ENCODE peak calls at places on chromosomes 6 and 20, in ten cellular contexts. One of them, this sample, is unnamed.

GRCh38 chr6:132115714-132116366 is 164.7 kb upstream of the CCN2 start:
- DNase-seq in heart right ventricle: no peak
- DNase-seq in BE2C: no peak
- DNase-seq in H7: no peak
- DNase-seq in spleen: no peak
- DNase-seq in cardiac muscle cell: no peak
- DNase-seq in tibial artery: no peak
- DNase-seq in psoas muscle: no peak
- DNase-seq in astrocyte of the cerebellum: no peak
- DNase-seq in AG10803: peak
- DNase-seq in this sample: no peak

GRCh38 chr6:20328266-20328946 is 73.3 kb upstream of the E2F3 start:
- DNase-seq in heart right ventricle: no peak
- DNase-seq in H7: no peak
- DNase-seq in tibial artery: no peak
- DNase-seq in AG10803: no peak
- DNase-seq in psoas muscle: no peak
- DNase-seq in BE2C: no peak
- DNase-seq in astrocyte of the cerebellum: no peak
- DNase-seq in cardiac muscle cell: peak
- DNase-seq in spleen: no peak
- DNase-seq in this sample: no peak

GRCh38 chr6:52672422-52673025 is 1.6 kb downstream of the TMEM14A start:
- DNase-seq in astrocyte of the cerebellum: no peak
- DNase-seq in psoas muscle: no peak
- DNase-seq in H7: no peak
- DNase-seq in heart right ventricle: no peak
- DNase-seq in AG10803: no peak
- DNase-seq in BE2C: no peak
- DNase-seq in cardiac muscle cell: no peak
- DNase-seq in tibial artery: no peak
- DNase-seq in spleen: no peak
- DNase-seq in this sample: no peak

GRCh38 chr6:41682056-41682477 is 43.8 kb downstream of the MDFI start:
- DNase-seq in H7: peak
- DNase-seq in cardiac muscle cell: peak
- DNase-seq in BE2C: peak
- DNase-seq in spleen: peak
- DNase-seq in heart right ventricle: peak
- DNase-seq in tibial artery: peak
- DNase-seq in astrocyte of the cerebellum: peak
- DNase-seq in psoas muscle: peak
- DNase-seq in AG10803: peak
- DNase-seq in this sample: peak

GRCh38 chr6:111418971-111419693 is 63.9 kb downstream of the REV3L start:
- DNase-seq in AG10803: peak
- DNase-seq in tibial artery: no peak
- DNase-seq in cardiac muscle cell: no peak
- DNase-seq in heart right ventricle: no peak
- DNase-seq in astrocyte of the cerebellum: peak
- DNase-seq in spleen: no peak
- DNase-seq in psoas muscle: no peak
- DNase-seq in H7: no peak
- DNase-seq in BE2C: no peak
- DNase-seq in this sample: no peak

GRCh38 chr20:51800769-51801219 is 1.5 kb downstream of the SALL4 start:
- DNase-seq in AG10803: no peak
- DNase-seq in spleen: no peak
- DNase-seq in BE2C: peak
- DNase-seq in astrocyte of the cerebellum: no peak
- DNase-seq in heart right ventricle: no peak
- DNase-seq in cardiac muscle cell: peak
- DNase-seq in H7: peak
- DNase-seq in tibial artery: no peak
- DNase-seq in psoas muscle: no peak
- DNase-seq in this sample: no peak

GRCh38 chr6:122289721-122290501 is 109.5 kb upstream of the HSF2 start:
- DNase-seq in astrocyte of the cerebellum: peak
- DNase-seq in spleen: no peak
- DNase-seq in cardiac muscle cell: peak
- DNase-seq in psoas muscle: no peak
- DNase-seq in AG10803: peak
- DNase-seq in BE2C: no peak
- DNase-seq in tibial artery: no peak
- DNase-seq in H7: peak
- DNase-seq in heart right ventricle: no peak
- DNase-seq in this sample: no peak

GRCh38 chr20:48384147-48384818 is 443.5 kb downstream of the PREX1 start:
- DNase-seq in spleen: no peak
- DNase-seq in heart right ventricle: no peak
- DNase-seq in astrocyte of the cerebellum: no peak
- DNase-seq in psoas muscle: no peak
- DNase-seq in BE2C: peak
- DNase-seq in AG10803: no peak
- DNase-seq in tibial artery: no peak
- DNase-seq in H7: peak
- DNase-seq in cardiac muscle cell: no peak
- DNase-seq in this sample: no peak

GRCh38 chr20:38941726-38942389 is 15.6 kb downstream of the FAM83D start:
- DNase-seq in BE2C: no peak
- DNase-seq in cardiac muscle cell: no peak
- DNase-seq in tibial artery: no peak
- DNase-seq in H7: no peak
- DNase-seq in AG10803: no peak
- DNase-seq in psoas muscle: no peak
- DNase-seq in spleen: no peak
- DNase-seq in astrocyte of the cerebellum: no peak
- DNase-seq in heart right ventricle: no peak
- DNase-seq in this sample: no peak

GRCh38 chr6:29806387-29806786 is 21.2 kb upstream of the HLA-G start:
- DNase-seq in H7: no peak
- DNase-seq in astrocyte of the cerebellum: no peak
- DNase-seq in cardiac muscle cell: no peak
- DNase-seq in spleen: no peak
- DNase-seq in AG10803: no peak
- DNase-seq in tibial artery: no peak
- DNase-seq in heart right ventricle: no peak
- DNase-seq in BE2C: no peak
- DNase-seq in psoas muscle: no peak
- DNase-seq in this sample: no peak

GRCh38 chr20:1467355-1468116 is 887 bp upstream of the NSFL1C start:
- DNase-seq in AG10803: no peak
- DNase-seq in tibial artery: no peak
- DNase-seq in H7: peak
- DNase-seq in astrocyte of the cerebellum: no peak
- DNase-seq in heart right ventricle: no peak
- DNase-seq in cardiac muscle cell: no peak
- DNase-seq in spleen: peak
- DNase-seq in BE2C: peak
- DNase-seq in psoas muscle: no peak
- DNase-seq in this sample: no peak
- H3K4me3 ChIP-seq in AG10803: no peak
- H3K4me3 ChIP-seq in tibial artery: peak
- H3K4me3 ChIP-seq in H7: no peak
- H3K4me3 ChIP-seq in astrocyte of the cerebellum: no peak
- H3K4me3 ChIP-seq in heart right ventricle: peak
- H3K4me3 ChIP-seq in cardiac muscle cell: no peak
- H3K4me3 ChIP-seq in spleen: peak
- H3K4me3 ChIP-seq in BE2C: no peak
- H3K4me3 ChIP-seq in psoas muscle: peak
- H3K4me3 ChIP-seq in this sample: no peak

GRCh38 chr6:151495380-151495779 is 1.6 kb downstream of the CCDC170 start:
- DNase-seq in heart right ventricle: no peak
- DNase-seq in psoas muscle: no peak
- DNase-seq in H7: no peak
- DNase-seq in astrocyte of the cerebellum: no peak
- DNase-seq in AG10803: no peak
- DNase-seq in tibial artery: no peak
- DNase-seq in spleen: no peak
- DNase-seq in cardiac muscle cell: no peak
- DNase-seq in BE2C: no peak
- DNase-seq in this sample: no peak

GRCh38 chr6:151490996-151491395 is 2.8 kb upstream of the CCDC170 start:
- DNase-seq in heart right ventricle: no peak
- DNase-seq in spleen: no peak
- DNase-seq in tibial artery: no peak
- DNase-seq in AG10803: no peak
- DNase-seq in H7: no peak
- DNase-seq in BE2C: no peak
- DNase-seq in psoas muscle: no peak
- DNase-seq in cardiac muscle cell: no peak
- DNase-seq in astrocyte of the cerebellum: no peak
- DNase-seq in this sample: no peak

GRCh38 chr6:151494235-151494950 is 576 bp downstream of the CCDC170 start:
- DNase-seq in heart right ventricle: peak
- DNase-seq in astrocyte of the cerebellum: peak
- DNase-seq in cardiac muscle cell: peak
- DNase-seq in spleen: peak
- DNase-seq in psoas muscle: peak
- DNase-seq in BE2C: no peak
- DNase-seq in tibial artery: peak
- DNase-seq in H7: peak
- DNase-seq in AG10803: peak
- DNase-seq in this sample: no peak

GRCh38 chr6:151497935-151498726 is 4.3 kb downstream of the CCDC170 start:
- DNase-seq in BE2C: no peak
- DNase-seq in cardiac muscle cell: no peak
- DNase-seq in astrocyte of the cerebellum: no peak
- DNase-seq in H7: no peak
- DNase-seq in spleen: no peak
- DNase-seq in heart right ventricle: no peak
- DNase-seq in psoas muscle: no peak
- DNase-seq in AG10803: peak
- DNase-seq in tibial artery: no peak
- DNase-seq in this sample: no peak

DNA sequence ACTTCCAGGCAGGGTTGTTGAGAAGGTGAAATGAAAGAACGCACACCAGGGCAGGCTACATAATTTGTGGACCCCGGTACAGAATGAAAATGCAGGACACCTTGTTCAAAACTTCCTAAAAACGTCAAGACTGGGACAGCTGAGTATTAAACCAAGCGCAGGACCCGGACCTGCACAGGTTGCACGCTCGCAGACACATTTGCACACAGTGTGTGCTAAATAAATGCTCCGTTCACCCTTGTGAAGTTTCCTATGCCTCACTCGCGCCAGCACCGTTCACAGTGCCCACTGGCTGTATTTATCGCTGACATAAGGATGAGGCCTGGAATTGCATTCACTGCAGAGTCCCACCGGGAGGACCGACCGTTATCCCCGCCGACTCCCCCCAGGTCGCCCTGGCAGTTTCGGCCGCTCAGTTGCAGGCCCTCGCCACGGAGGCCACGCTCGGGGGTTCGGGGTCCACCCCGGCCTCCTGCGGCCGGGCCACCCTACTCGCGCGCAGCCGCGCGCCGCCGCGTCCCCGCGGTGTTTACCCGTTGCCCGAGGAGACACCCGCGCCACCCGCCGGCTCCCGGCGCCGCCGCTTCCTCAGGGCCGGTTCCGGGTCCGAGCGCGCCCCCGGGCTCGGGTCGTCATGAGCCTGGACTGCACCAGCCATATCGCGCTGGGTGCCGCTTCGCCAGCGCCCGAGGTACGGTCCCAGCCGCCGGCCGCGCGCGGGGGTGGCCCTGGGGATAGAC is at the start of gene CCDC170:
- DNase-seq in BE2C: peak
- DNase-seq in tibial artery: no peak
- DNase-seq in heart right ventricle: peak
- DNase-seq in AG10803: no peak
- DNase-seq in H7: peak
- DNase-seq in cardiac muscle cell: peak
- DNase-seq in psoas muscle: peak
- DNase-seq in astrocyte of the cerebellum: no peak
- DNase-seq in spleen: peak
- DNase-seq in this sample: no peak
- H3K4me3 ChIP-seq in BE2C: peak
- H3K4me3 ChIP-seq in tibial artery: peak
- H3K4me3 ChIP-seq in heart right ventricle: peak
- H3K4me3 ChIP-seq in AG10803: peak
- H3K4me3 ChIP-seq in H7: peak
- H3K4me3 ChIP-seq in cardiac muscle cell: peak
- H3K4me3 ChIP-seq in psoas muscle: peak
- H3K4me3 ChIP-seq in astrocyte of the cerebellum: peak
- H3K4me3 ChIP-seq in spleen: peak
- H3K4me3 ChIP-seq in this sample: peak

DNA sequence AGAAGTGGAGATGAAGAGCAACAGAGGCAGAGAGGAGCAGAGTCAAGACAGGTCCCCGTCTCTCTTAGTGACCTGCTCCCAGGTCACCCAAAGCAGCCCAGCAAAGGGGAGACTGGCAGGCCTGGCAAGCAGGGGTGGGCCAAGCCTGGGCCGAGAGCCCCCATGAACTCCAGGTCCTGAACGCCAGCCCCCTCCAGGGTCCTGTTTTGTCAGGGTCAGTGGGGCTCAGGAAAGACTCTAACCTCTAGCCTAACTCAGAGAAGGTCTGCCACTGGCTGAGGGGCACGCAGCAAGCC is 1.2 kb downstream of the NECAB3 start:
- DNase-seq in AG10803: no peak
- DNase-seq in BE2C: no peak
- DNase-seq in cardiac muscle cell: no peak
- DNase-seq in astrocyte of the cerebellum: no peak
- DNase-seq in psoas muscle: peak
- DNase-seq in H7: no peak
- DNase-seq in tibial artery: no peak
- DNase-seq in spleen: no peak
- DNase-seq in heart right ventricle: no peak
- DNase-seq in this sample: no peak
- H3K4me3 ChIP-seq in AG10803: peak
- H3K4me3 ChIP-seq in BE2C: peak
- H3K4me3 ChIP-seq in cardiac muscle cell: peak
- H3K4me3 ChIP-seq in astrocyte of the cerebellum: peak
- H3K4me3 ChIP-seq in psoas muscle: peak
- H3K4me3 ChIP-seq in H7: peak
- H3K4me3 ChIP-seq in tibial artery: peak
- H3K4me3 ChIP-seq in spleen: peak
- H3K4me3 ChIP-seq in heart right ventricle: peak
- H3K4me3 ChIP-seq in this sample: peak

DNA sequence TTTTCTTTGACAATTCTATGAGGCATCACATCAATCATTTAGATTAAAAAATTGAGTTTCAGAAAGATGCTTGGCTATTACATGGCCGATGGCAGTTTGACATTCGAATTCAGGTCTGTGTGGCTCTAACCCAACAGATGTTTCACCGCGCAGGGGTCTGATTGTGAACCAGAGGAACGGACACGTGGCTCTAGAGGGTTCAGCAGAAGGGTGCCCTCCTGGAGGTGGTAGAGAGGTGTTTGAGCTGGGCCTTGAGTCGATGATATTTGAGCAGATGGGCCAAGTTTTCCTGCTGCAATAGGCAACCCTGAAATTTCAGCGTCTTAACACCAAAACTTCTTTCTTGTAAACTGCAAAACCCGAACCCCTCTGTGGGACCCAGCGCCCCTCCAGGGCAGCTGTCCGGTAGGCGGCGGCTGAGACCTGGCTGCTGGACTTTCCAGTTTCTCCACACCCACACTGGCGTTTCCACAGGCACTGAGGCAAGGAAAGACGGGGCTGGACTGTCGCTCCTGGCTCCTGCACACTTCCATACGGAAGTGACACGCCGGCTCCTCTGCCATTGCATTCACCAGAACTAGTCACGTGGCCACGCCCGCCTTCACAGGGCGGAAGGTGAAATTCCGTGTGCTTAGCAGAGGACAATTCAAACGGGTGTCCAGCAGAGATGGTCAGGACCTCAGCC is 11.3 kb upstream of the AFDN start:
- DNase-seq in spleen: peak
- DNase-seq in H7: no peak
- DNase-seq in tibial artery: no peak
- DNase-seq in psoas muscle: no peak
- DNase-seq in cardiac muscle cell: no peak
- DNase-seq in astrocyte of the cerebellum: no peak
- DNase-seq in heart right ventricle: no peak
- DNase-seq in BE2C: no peak
- DNase-seq in AG10803: no peak
- DNase-seq in this sample: no peak
- H3K4me3 ChIP-seq in spleen: peak
- H3K4me3 ChIP-seq in H7: no peak
- H3K4me3 ChIP-seq in tibial artery: no peak
- H3K4me3 ChIP-seq in psoas muscle: no peak
- H3K4me3 ChIP-seq in cardiac muscle cell: no peak
- H3K4me3 ChIP-seq in astrocyte of the cerebellum: no peak
- H3K4me3 ChIP-seq in heart right ventricle: no peak
- H3K4me3 ChIP-seq in BE2C: no peak
- H3K4me3 ChIP-seq in AG10803: peak
- H3K4me3 ChIP-seq in this sample: no peak